ENCODE peak calls at places on chromosomes 4 and X, in ten cellular contexts. J is breast epithelium; Z is neural crest cell; L is spleen; T is activated T-cell treated with anti-CD3 and anti-CD28 coated beads, Interleukin-2, amount 50 U/mL, for 72 hours; I is HT1080; P is stimulated activated CD4-positive, alpha-beta T cell treated with anti-CD3 and anti-CD28 coated beads, Interleukin-4, amount 100 ng/mL, for 4 hours; V is fibroblast of gingiva; N is activated naive CD4-positive, alpha-beta T cell treated with anti-CD3 and anti-CD28 coated beads, Interleukin-2, amount 10 ng/mL, durations not matched to agents 7 days and 5 days; F is HS-5. B is an unnamed sample.

GRCh38 chr4:54607067-54607466 is 50.7 kb upstream of the KIT start:
- DNase-seq in J (no peak), Z (no peak), L (no peak), T (no peak), I (no peak), P (no peak), V (no peak), N (no peak), F (no peak), B (peak; percentile 56)

GRCh38 chr4:156781852-156782251 is 189.7 kb downstream of the PDGFC start:
- DNase-seq in J (no peak), Z (no peak), L (no peak), T (no peak), I (peak; percentile 62), P (no peak), V (no peak), N (no peak), F (peak; percentile 47), B (peak; percentile 70)

GRCh38 chr4:77820836-77821561 is 1.8 kb upstream of the CNOT6L start:
- DNase-seq in J (no peak), Z (no peak), L (no peak), T (peak; percentile 54), I (no peak), P (no peak), V (peak; percentile 39), N (peak; percentile 27), F (no peak), B (no peak)

GRCh38 chr4:61507091-61507490 is 307.0 kb downstream of the ADGRL3 start:
- DNase-seq in J (no peak), Z (no peak), L (no peak), T (no peak), I (no peak), P (no peak), V (no peak), N (no peak), F (no peak), B (no peak)

GRCh38 chr4:120066182-120066524 is 495 bp downstream of the MAD2L1 start:
- DNase-seq in J (no peak), Z (no peak), L (no peak), T (no peak), I (no peak), P (no peak), V (no peak), N (peak; percentile 82), F (no peak), B (no peak)

GRCh38 chrX:87425618-87426017 is 92.0 kb upstream of the KLHL4 start:
- DNase-seq in J (no peak), Z (no peak), L (no peak), T (no peak), I (no peak), P (no peak), V (no peak), N (no peak), F (no peak), B (no peak)

GRCh38 chr4:152243890-152244595 is 291.8 kb downstream of the FBXW7 start:
- DNase-seq in J (no peak), Z (no peak), L (no peak), T (no peak), I (peak; percentile 69), P (peak; percentile 21), V (no peak), N (no peak), F (no peak), B (peak; percentile 65)

GRCh38 chr4:915595-915994 is 16.5 kb downstream of the GAK start:
- DNase-seq in J (no peak), Z (no peak), L (peak; percentile 47), T (no peak), I (no peak), P (no peak), V (no peak), N (peak; percentile 29), F (no peak), B (no peak)

GRCh38 chr4:168695288-168695687 is 198.4 kb downstream of the PALLD start:
- DNase-seq in J (no peak), Z (no peak), L (no peak), T (no peak), I (no peak), P (no peak), V (no peak), N (no peak), F (no peak), B (no peak)

GRCh38 chr4:115687356-115687755 is 573.9 kb upstream of the NDST4 start:
- DNase-seq in J (no peak), Z (no peak), L (no peak), T (no peak), I (peak; percentile 24), P (no peak), V (no peak), N (no peak), F (no peak), B (no peak)

GRCh38 chrX:129771266-129771995 is 8.3 kb upstream of the SASH3 start:
- DNase-seq in J (no peak), Z (no peak), L (peak; percentile 75), T (peak; percentile 33), I (no peak), P (no peak), V (no peak), N (peak; percentile 56), F (no peak), B (no peak)

GRCh38 chr4:52840531-52841350 is 21.4 kb upstream of the RASL11B start:
- DNase-seq in J (no peak), Z (no peak), L (no peak), T (no peak), I (no peak), P (no peak), V (no peak), N (no peak), F (no peak), B (no peak)

GRCh38 chr4:26787461-26788340 is 72.9 kb upstream of the STIM2 start:
- DNase-seq in J (no peak), Z (no peak), L (peak; percentile 74), T (peak; percentile 61), I (peak; percentile 92), P (peak; percentile 27), V (no peak), N (peak; percentile 34), F (peak; percentile 32), B (peak; percentile 56)

GRCh38 chr4:53535567-53535966 is 55.7 kb downstream of the LNX1 start:
- DNase-seq in J (no peak), Z (no peak), L (no peak), T (no peak), I (no peak), P (no peak), V (no peak), N (no peak), F (no peak), B (no peak)

GRCh38 chrX:119640621-119641020 is 34.4 kb upstream of the NKRF start:
- DNase-seq in J (no peak), Z (no peak), L (no peak), T (no peak), I (no peak), P (no peak), V (no peak), N (no peak), F (no peak), B (no peak)

GRCh38 chr4:4481394-4482000 is 60.4 kb downstream of the STX18 start:
- DNase-seq in J (no peak), Z (no peak), L (no peak), T (no peak), I (no peak), P (no peak), V (no peak), N (no peak), F (no peak), B (peak; percentile 2)

GRCh38 chrX:11787564-11787963 is 29.5 kb downstream of the MSL3 start:
- DNase-seq in J (no peak), Z (peak; percentile 72), L (peak; percentile 83), T (peak; percentile 79), I (no peak), P (peak; percentile 62), V (peak; percentile 16), N (peak; percentile 82), F (no peak), B (peak; percentile 45)

GRCh38 chrX:95382799-95383198 is 1301.8 kb upstream of the DIAPH2 start:
- DNase-seq in J (no peak), Z (no peak), L (no peak), T (no peak), I (peak; percentile 10), P (no peak), V (peak; percentile 6), N (no peak), F (no peak), B (no peak)

GRCh38 chr4:127631420-127631819 is 1.3 kb upstream of the INTU start:
- DNase-seq in J (no peak), Z (no peak), L (no peak), T (no peak), I (peak; percentile 43), P (no peak), V (no peak), N (no peak), F (no peak), B (peak; percentile 5)

GRCh38 chrX:41881166-41881565 is 42.2 kb downstream of the CASK start:
- DNase-seq in J (no peak), Z (no peak), L (no peak), T (no peak), I (no peak), P (no peak), V (no peak), N (no peak), F (no peak), B (no peak)

GRCh38 chrX:30615229-30615628 is 37.7 kb upstream of the TASL start:
- DNase-seq in J (no peak), Z (no peak), L (no peak), T (no peak), I (peak; percentile 32), P (no peak), V (peak; percentile 1), N (no peak), F (no peak), B (no peak)

GRCh38 chr4:176001171-176002006 is 64.3 kb upstream of the WDR17 start:
- DNase-seq in J (no peak), Z (peak; percentile 72), L (peak; percentile 75), T (no peak), I (peak; percentile 24), P (no peak), V (no peak), N (no peak), F (no peak), B (no peak)

GRCh38 chrX:106177106-106177981 is 9.2 kb downstream of the PWWP3B start:
- DNase-seq in J (no peak), Z (peak; percentile 51), L (no peak), T (peak; percentile 1), I (peak; percentile 54), P (no peak), V (no peak), N (no peak), F (no peak), B (peak; percentile 3)

GRCh38 chr4:165788686-165789463 is 84.2 kb upstream of the TLL1 start:
- DNase-seq in J (no peak), Z (no peak), L (no peak), T (no peak), I (no peak), P (no peak), V (no peak), N (no peak), F (no peak), B (no peak)

GRCh38 chrX:48700951-48701653 is 4.6 kb downstream of the SUV39H1 start:
- DNase-seq in J (no peak), Z (no peak), L (peak; percentile 54), T (no peak), I (no peak), P (no peak), V (no peak), N (no peak), F (no peak), B (no peak)

GRCh38 chrX:77548751-77549150 is 101.6 kb downstream of the FGF16 start:
- DNase-seq in J (no peak), Z (no peak), L (no peak), T (no peak), I (no peak), P (no peak), V (no peak), N (no peak), F (no peak), B (no peak)